ENCODE peak calls at places on chromosomes 12 and 14, in six cellular contexts. M is MCF 10A, N is left ventricle myocardium inferior, R is left lung, A is heart left ventricle, F is AG09309. G is an unnamed sample.

GRCh38 chr12:46005151-46005797 is 14.9 kb upstream of the SCAF11 start:
- DNase-seq in M (peak), A (no peak), F (no peak), N (no peak), R (no peak), G (no peak)

GRCh38 chr12:132710062-132710421 is 600 bp upstream of the PGAM5 start:
- DNase-seq in A (no peak), M (no peak), F (no peak), N (no peak), R (peak), G (no peak)

GRCh38 chr12:99413751-99414150 is 233.8 kb upstream of the GARIN6 start:
- DNase-seq in R (peak), N (no peak), A (no peak), M (no peak), F (no peak), G (no peak)

GRCh38 chr14:36518586-36519430 is 1.2 kb downstream of the NKX2-1 start:
- DNase-seq in R (peak), N (no peak), F (no peak), M (no peak), A (no peak), G (no peak)

GRCh38 chr14:94193776-94194175 is 19.7 kb downstream of the PPP4R4 start:
- DNase-seq in M (no peak), F (no peak), A (no peak), N (no peak), R (no peak), G (no peak)

GRCh38 chr12:93365616-93366015 is 12.1 kb upstream of the NUDT4 start:
- DNase-seq in N (no peak), A (no peak), F (no peak), R (no peak), M (no peak), G (no peak)

GRCh38 chr14:61750708-61751474 is 11.3 kb upstream of the SNAPC1 start:
- DNase-seq in M (peak), F (no peak), R (peak), A (peak), N (peak), G (peak)

GRCh38 chr12:118537481-118537917 is 161.1 kb downstream of the SUDS3 start:
- DNase-seq in R (no peak), A (peak), M (no peak), F (no peak), N (peak), G (no peak)

GRCh38 chr14:90445011-90445410 is 48.2 kb downstream of the CALM1 start:
- DNase-seq in N (no peak), M (no peak), A (no peak), R (no peak), F (no peak), G (no peak)

GRCh38 chr12:100138048-100138907 is 4.4 kb downstream of the BLTP3B start:
- DNase-seq in M (peak), R (no peak), N (no peak), F (no peak), A (no peak), G (no peak)

GRCh38 chr12:49748800-49749199 is 7.4 kb downstream of the TMBIM6 start:
- DNase-seq in R (no peak), N (no peak), M (no peak), A (no peak), F (no peak), G (no peak)

GRCh38 chr12:116434155-116435065 is 124.8 kb upstream of the MAP1LC3B2 start:
- DNase-seq in R (peak), N (peak), A (peak), F (peak), M (peak), G (peak)

GRCh38 chr12:15688838-15689237 is 100.3 kb downstream of the EPS8 start:
- DNase-seq in M (no peak), F (no peak), A (no peak), N (no peak), R (no peak), G (no peak)

GRCh38 chr14:51094282-51094821 is 553 bp downstream of the TRIM9 start:
- DNase-seq in N (no peak), A (no peak), R (peak), M (no peak), F (no peak), G (no peak)

GRCh38 chr14:56959869-56960268 is 149.6 kb upstream of the OTX2 start:
- DNase-seq in R (no peak), A (no peak), N (no peak), M (no peak), F (no peak), G (no peak)

GRCh38 chr14:56952766-56953473 is 142.6 kb upstream of the OTX2 start:
- DNase-seq in N (no peak), F (no peak), A (no peak), R (no peak), M (no peak), G (no peak)

GRCh38 chr14:56949828-56950227 is 139.5 kb upstream of the OTX2 start:
- DNase-seq in A (no peak), N (no peak), M (peak), F (no peak), R (no peak), G (no peak)

GRCh38 chr14:56953884-56954283 is 143.6 kb upstream of the OTX2 start:
- DNase-seq in M (no peak), F (no peak), A (no peak), N (no peak), R (no peak), G (no peak)
- TF ChIP-seq CTCF in M (no peak), F (no peak), A (no peak), N (no peak), R (no peak), G (no peak)

DNA sequence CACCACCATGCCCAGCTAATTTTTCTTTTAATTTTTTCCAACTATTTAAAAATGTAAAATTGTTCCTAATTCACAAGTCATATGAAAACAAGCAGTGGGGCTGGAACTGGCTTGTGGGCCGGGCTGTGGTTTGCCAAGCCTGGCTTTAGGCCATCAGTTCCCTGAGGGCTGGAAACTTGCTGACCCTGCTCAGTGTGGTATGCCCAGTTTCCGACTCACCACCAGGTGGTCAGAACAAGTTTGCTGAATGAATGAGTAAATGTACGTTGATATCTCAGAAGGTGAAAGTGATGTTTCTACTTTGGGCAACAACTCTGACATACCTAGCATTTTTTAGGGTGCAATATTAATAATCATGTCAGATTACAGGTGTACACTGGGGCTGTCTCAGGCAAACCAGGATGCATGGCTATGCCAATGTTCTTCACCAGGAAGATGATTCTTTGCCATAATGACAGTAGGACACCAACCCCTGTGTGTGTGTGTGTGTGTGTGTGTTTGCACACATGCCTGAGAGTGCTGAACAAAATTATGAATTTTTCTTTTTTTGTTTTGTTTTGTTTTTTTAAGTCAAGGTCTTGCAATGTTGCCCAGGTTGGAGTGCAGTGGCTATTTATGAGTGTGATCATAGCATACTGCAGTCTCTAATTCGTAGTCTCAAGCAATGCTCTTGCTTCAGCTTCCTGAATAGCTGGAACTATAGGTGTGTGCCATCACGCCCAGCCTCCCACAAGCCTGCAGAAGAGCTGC is 106.1 kb downstream of the PTPN11 start:
- DNase-seq in F (no peak), A (no peak), N (no peak), M (peak), R (no peak), G (peak)
- TF ChIP-seq CTCF in F (no peak), A (no peak), N (no peak), M (no peak), R (no peak), G (peak)

GRCh38 chr12:12686925-12687324 is 9.1 kb downstream of the GPR19 start:
- DNase-seq in N (no peak), F (peak), A (no peak), M (peak), R (no peak), G (peak)
- TF ChIP-seq CTCF in N (no peak), F (no peak), A (no peak), M (no peak), R (no peak), G (no peak)

GRCh38 chr14:87113286-87113685 is 879.7 kb downstream of the GALC start:
- DNase-seq in A (no peak), N (no peak), M (no peak), R (no peak), F (no peak), G (no peak)
- TF ChIP-seq CTCF in A (no peak), N (no peak), M (no peak), R (no peak), F (no peak), G (peak)

DNA sequence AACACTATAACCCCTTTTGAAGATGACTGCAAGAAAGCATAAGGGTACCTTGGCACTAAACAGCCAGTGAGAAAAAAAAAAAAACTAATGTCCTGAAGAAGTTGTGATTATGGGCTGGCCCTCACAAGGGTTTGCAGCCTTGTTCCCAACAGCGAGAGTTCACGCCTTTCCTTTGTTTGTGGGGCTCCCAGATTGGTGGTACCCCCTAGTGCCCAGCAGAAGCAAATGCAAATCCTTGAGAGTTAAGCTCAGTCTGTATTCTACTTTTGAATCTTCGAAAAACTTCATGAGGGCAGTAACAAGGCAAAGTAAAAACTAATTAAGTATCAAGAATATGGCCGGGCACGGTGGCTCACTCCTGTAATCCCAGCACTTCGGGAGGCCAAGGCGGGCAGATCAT is 238.9 kb upstream of the LMO3 start:
- DNase-seq in A (no peak), F (no peak), R (no peak), M (peak), N (no peak), G (no peak)
- TF ChIP-seq CTCF in A (no peak), F (no peak), R (no peak), M (no peak), N (no peak), G (no peak)

DNA sequence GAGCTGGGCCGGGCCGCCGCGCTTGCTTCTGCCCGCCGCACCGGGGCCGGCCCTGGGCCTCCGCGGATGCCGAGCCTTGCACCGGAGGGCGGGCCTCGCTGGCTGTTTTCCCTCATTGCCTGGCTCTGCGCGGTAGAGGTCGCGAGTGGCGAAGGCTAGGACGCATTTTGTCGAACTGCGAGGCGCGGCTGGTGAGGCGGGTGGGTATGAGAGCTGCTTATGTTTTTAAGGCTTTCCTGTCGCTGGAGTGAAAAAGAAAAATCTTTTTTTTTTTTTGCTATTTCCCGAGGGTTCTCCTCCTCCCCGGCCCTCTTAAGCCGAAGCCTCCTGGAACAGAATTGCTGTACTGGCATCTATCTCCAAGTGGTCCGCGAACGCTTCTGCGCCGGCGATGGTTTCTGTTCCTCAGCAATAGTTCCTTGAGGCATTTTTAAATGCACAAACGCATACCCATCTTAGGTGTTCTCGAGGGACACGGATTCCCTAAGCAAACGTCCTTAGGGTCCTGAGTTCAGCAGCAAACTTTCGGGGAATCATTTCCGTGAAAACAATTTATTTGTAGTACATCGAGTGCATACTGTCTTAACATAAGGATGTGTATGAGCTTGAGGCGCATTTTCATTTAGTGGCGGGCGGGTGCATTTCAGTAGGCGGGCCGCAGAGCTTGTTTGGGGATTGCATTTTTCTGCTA is 631 bp downstream of the RESF1 start:
- DNase-seq in M (peak), A (peak), F (peak), N (peak), R (no peak), G (peak)
- TF ChIP-seq CTCF in M (peak), A (no peak), F (peak), N (no peak), R (no peak), G (peak)

GRCh38 chr12:107580750-107581529 is 104.7 kb upstream of the PWP1 start:
- DNase-seq in R (peak), N (no peak), A (no peak), M (no peak), F (no peak), G (no peak)
- TF ChIP-seq CTCF in R (no peak), N (peak), A (no peak), M (no peak), F (no peak), G (no peak)

G was measured in foreskin keratinocyte.